ENCODE peak calls at places on chromosomes 12 and 14, in six cellular contexts. One of them, this sample, is unnamed.

GRCh38 chr12:482061-482460 is 22.3 kb downstream of the B4GALNT3 start:
- DNase-seq in SK-N-SH: no peak
- DNase-seq in K562: no peak
- DNase-seq in H1: no peak
- DNase-seq in GM12878: no peak
- DNase-seq in HepG2: no peak
- DNase-seq in this sample: no peak

GRCh38 chr14:72479471-72479931 is 414.4 kb downstream of the DPF3 start:
- DNase-seq in SK-N-SH: no peak
- DNase-seq in K562: no peak
- DNase-seq in H1: no peak
- DNase-seq in GM12878: peak
- DNase-seq in HepG2: no peak
- DNase-seq in this sample: no peak

GRCh38 chr12:15276088-15276698 is 46.1 kb upstream of the PTPRO start:
- DNase-seq in SK-N-SH: peak
- DNase-seq in K562: peak
- DNase-seq in H1: no peak
- DNase-seq in GM12878: no peak
- DNase-seq in HepG2: peak
- DNase-seq in this sample: no peak

GRCh38 chr12:52392465-52393007 is 7.1 kb upstream of the KRT84 start:
- DNase-seq in SK-N-SH: no peak
- DNase-seq in K562: no peak
- DNase-seq in H1: no peak
- DNase-seq in GM12878: no peak
- DNase-seq in HepG2: no peak
- DNase-seq in this sample: no peak

GRCh38 chr14:24674204-24674970 is 40.4 kb upstream of the GZMB start:
- DNase-seq in SK-N-SH: no peak
- DNase-seq in K562: no peak
- DNase-seq in H1: no peak
- DNase-seq in GM12878: no peak
- DNase-seq in HepG2: no peak
- DNase-seq in this sample: peak

GRCh38 chr12:46910830-46911229 is 85.0 kb upstream of the SLC38A4 start:
- DNase-seq in SK-N-SH: no peak
- DNase-seq in K562: no peak
- DNase-seq in H1: no peak
- DNase-seq in GM12878: no peak
- DNase-seq in HepG2: no peak
- DNase-seq in this sample: no peak

GRCh38 chr12:109777544-109777943 is 55.7 kb downstream of the TRPV4 start:
- DNase-seq in SK-N-SH: no peak
- DNase-seq in K562: peak
- DNase-seq in H1: no peak
- DNase-seq in GM12878: peak
- DNase-seq in HepG2: peak
- DNase-seq in this sample: peak

GRCh38 chr12:22729898-22730443 is 105.0 kb downstream of the ETNK1 start:
- DNase-seq in SK-N-SH: no peak
- DNase-seq in K562: no peak
- DNase-seq in H1: no peak
- DNase-seq in GM12878: no peak
- DNase-seq in HepG2: no peak
- DNase-seq in this sample: no peak

GRCh38 chr14:54920052-54920451 is 17.4 kb upstream of the GCH1 start:
- DNase-seq in SK-N-SH: no peak
- DNase-seq in K562: no peak
- DNase-seq in H1: no peak
- DNase-seq in GM12878: no peak
- DNase-seq in HepG2: no peak
- DNase-seq in this sample: no peak

GRCh38 chr12:108905725-108906124 is 25.8 kb downstream of the DAO start:
- DNase-seq in SK-N-SH: no peak
- DNase-seq in K562: no peak
- DNase-seq in H1: no peak
- DNase-seq in GM12878: no peak
- DNase-seq in HepG2: no peak
- DNase-seq in this sample: peak

GRCh38 chr12:111643428-111643826 is 42.3 kb downstream of the BRAP start:
- DNase-seq in SK-N-SH: no peak
- DNase-seq in K562: no peak
- DNase-seq in H1: no peak
- DNase-seq in GM12878: no peak
- DNase-seq in HepG2: no peak
- DNase-seq in this sample: no peak

GRCh38 chr14:32078794-32079663 is 1.9 kb downstream of the ARHGAP5 start:
- DNase-seq in SK-N-SH: no peak
- DNase-seq in K562: no peak
- DNase-seq in H1: no peak
- DNase-seq in GM12878: no peak
- DNase-seq in HepG2: peak
- DNase-seq in this sample: no peak

GRCh38 chr14:23547924-23548323 is 3.6 kb downstream of the ZFHX2 start:
- DNase-seq in SK-N-SH: no peak
- DNase-seq in K562: no peak
- DNase-seq in H1: no peak
- DNase-seq in GM12878: no peak
- DNase-seq in HepG2: no peak
- DNase-seq in this sample: no peak

GRCh38 chr14:83520837-83521236 is 1987.2 kb upstream of the SEL1L start:
- DNase-seq in SK-N-SH: peak
- DNase-seq in K562: no peak
- DNase-seq in H1: no peak
- DNase-seq in GM12878: no peak
- DNase-seq in HepG2: no peak
- DNase-seq in this sample: no peak

GRCh38 chr12:132560421-132560830 is 50.0 kb downstream of the LRCOL1 start:
- DNase-seq in SK-N-SH: peak
- DNase-seq in K562: peak
- DNase-seq in H1: no peak
- DNase-seq in GM12878: no peak
- DNase-seq in HepG2: no peak
- DNase-seq in this sample: peak

GRCh38 chr14:73996731-73997107 is 22.4 kb downstream of the ENTPD5 start:
- DNase-seq in SK-N-SH: no peak
- DNase-seq in K562: no peak
- DNase-seq in H1: no peak
- DNase-seq in GM12878: no peak
- DNase-seq in HepG2: peak
- DNase-seq in this sample: no peak

GRCh38 chr14:54364555-54365415 is 32.0 kb upstream of the CDKN3 start:
- DNase-seq in SK-N-SH: no peak
- DNase-seq in K562: no peak
- DNase-seq in H1: no peak
- DNase-seq in GM12878: no peak
- DNase-seq in HepG2: peak
- DNase-seq in this sample: no peak

GRCh38 chr12:50618864-50619609 is 114.3 kb downstream of the DIP2B start:
- DNase-seq in SK-N-SH: no peak
- DNase-seq in K562: no peak
- DNase-seq in H1: no peak
- DNase-seq in GM12878: no peak
- DNase-seq in HepG2: no peak
- DNase-seq in this sample: no peak

GRCh38 chr14:61547186-61548121 is 147.9 kb upstream of the HIF1A start:
- DNase-seq in SK-N-SH: no peak
- DNase-seq in K562: no peak
- DNase-seq in H1: no peak
- DNase-seq in GM12878: no peak
- DNase-seq in HepG2: no peak
- DNase-seq in this sample: no peak

GRCh38 chr12:102474438-102475064 is 5.8 kb downstream of the IGF1 start:
- DNase-seq in SK-N-SH: no peak
- DNase-seq in K562: peak
- DNase-seq in H1: no peak
- DNase-seq in GM12878: no peak
- DNase-seq in HepG2: no peak
- DNase-seq in this sample: no peak

GRCh38 chr14:54676822-54677708 is 110.1 kb downstream of the SAMD4A start:
- DNase-seq in SK-N-SH: peak
- DNase-seq in K562: no peak
- DNase-seq in H1: peak
- DNase-seq in GM12878: no peak
- DNase-seq in HepG2: no peak
- DNase-seq in this sample: no peak

GRCh38 chr12:28014196-28014595 is 41.7 kb upstream of the PTHLH start:
- DNase-seq in SK-N-SH: no peak
- DNase-seq in K562: no peak
- DNase-seq in H1: no peak
- DNase-seq in GM12878: no peak
- DNase-seq in HepG2: peak
- DNase-seq in this sample: no peak

GRCh38 chr14:44029933-44030332 is 477.1 kb downstream of the FSCB start:
- DNase-seq in SK-N-SH: no peak
- DNase-seq in K562: no peak
- DNase-seq in H1: no peak
- DNase-seq in GM12878: no peak
- DNase-seq in HepG2: no peak
- DNase-seq in this sample: no peak

GRCh38 chr12:130126023-130126432 is 36.2 kb upstream of the FZD10 start:
- DNase-seq in SK-N-SH: no peak
- DNase-seq in K562: no peak
- DNase-seq in H1: no peak
- DNase-seq in GM12878: no peak
- DNase-seq in HepG2: no peak
- DNase-seq in this sample: no peak

GRCh38 chr12:14554281-14555008 is 13.2 kb downstream of the PLBD1 start:
- DNase-seq in SK-N-SH: no peak
- DNase-seq in K562: no peak
- DNase-seq in H1: no peak
- DNase-seq in GM12878: no peak
- DNase-seq in HepG2: no peak
- DNase-seq in this sample: peak

GRCh38 chr12:16350682-16351081 is 3.2 kb downstream of the MGST1 start:
- DNase-seq in SK-N-SH: no peak
- DNase-seq in K562: no peak
- DNase-seq in H1: no peak
- DNase-seq in GM12878: no peak
- DNase-seq in HepG2: peak
- DNase-seq in this sample: peak

GRCh38 chr14:100825691-100826331 is at the start of gene MEG3:
- DNase-seq in SK-N-SH: no peak
- DNase-seq in K562: no peak
- DNase-seq in H1: no peak
- DNase-seq in GM12878: no peak
- DNase-seq in HepG2: no peak
- DNase-seq in this sample: no peak

DNA sequence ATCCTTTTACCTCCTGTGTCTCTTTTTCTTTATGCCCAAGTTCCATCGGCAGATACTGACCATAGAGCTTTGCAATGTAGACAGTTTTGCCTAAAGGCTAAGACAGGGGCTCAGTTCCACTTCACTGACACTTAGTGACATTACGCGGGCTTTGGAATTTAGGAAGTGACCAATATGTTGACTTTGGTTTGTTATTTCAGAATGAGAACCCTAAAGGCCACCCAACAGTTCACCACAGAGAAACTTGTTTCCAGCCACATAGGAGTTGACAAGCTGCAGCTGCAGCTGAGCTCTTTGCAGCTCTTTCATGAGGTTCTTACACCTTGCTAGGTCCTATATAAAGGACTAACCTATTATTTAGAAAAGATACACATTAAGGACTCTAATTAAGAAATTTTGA is 18.7 kb upstream of the KLRD1 start:
- DNase-seq in SK-N-SH: no peak
- DNase-seq in K562: no peak
- DNase-seq in H1: no peak
- DNase-seq in GM12878: no peak
- DNase-seq in HepG2: no peak
- DNase-seq in this sample: peak
- TF ChIP-seq GABPA in SK-N-SH: no peak
- TF ChIP-seq GABPA in K562: no peak
- TF ChIP-seq GABPA in H1: no peak
- TF ChIP-seq GABPA in GM12878: no peak
- TF ChIP-seq GABPA in HepG2: no peak
- TF ChIP-seq GABPA in this sample: no peak

DNA sequence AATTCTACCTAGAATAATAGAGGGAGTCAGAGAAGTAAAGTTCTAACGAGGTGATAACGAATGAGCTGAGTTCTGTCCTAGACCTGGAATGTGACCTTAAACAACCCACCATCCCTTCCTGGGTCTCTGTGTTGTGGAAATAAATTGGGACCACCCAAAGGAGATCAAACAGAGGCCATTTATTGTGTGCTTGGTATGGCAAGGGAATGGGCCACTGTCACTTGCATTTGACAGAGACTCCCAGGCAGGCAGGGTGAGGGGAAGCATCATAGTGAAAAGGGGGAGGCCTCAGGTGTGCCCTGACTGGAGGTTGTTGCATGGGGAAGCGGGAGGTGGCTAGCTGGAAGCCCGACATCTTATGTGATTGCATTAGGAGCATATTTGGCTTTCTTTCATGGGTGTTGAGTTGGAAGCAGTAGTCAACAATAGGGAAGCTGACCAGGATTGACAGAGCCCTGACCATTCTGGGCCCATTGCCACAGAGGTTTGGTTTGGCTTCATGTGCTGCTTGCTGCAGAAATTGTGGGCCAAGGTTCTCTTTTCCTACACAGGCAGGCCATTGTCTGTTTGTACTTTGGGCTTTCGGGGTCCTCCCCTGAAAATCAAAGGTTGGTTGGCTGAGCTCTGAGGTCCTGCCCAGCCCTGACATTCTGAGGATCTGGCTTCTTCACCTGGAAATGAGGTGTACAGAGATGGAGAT is 17.6 kb upstream of the FAM181A start:
- DNase-seq in SK-N-SH: no peak
- DNase-seq in K562: no peak
- DNase-seq in H1: no peak
- DNase-seq in GM12878: no peak
- DNase-seq in HepG2: peak
- DNase-seq in this sample: no peak
- TF ChIP-seq CTCF in SK-N-SH: no peak
- TF ChIP-seq CTCF in K562: no peak
- TF ChIP-seq CTCF in H1: no peak
- TF ChIP-seq CTCF in GM12878: no peak
- TF ChIP-seq CTCF in HepG2: no peak
- TF ChIP-seq CTCF in this sample: no peak

GRCh38 chr14:58560208-58560607 is 77.6 kb upstream of the DACT1 start:
- DNase-seq in SK-N-SH: no peak
- DNase-seq in K562: no peak
- DNase-seq in H1: no peak
- DNase-seq in GM12878: no peak
- DNase-seq in HepG2: no peak
- DNase-seq in this sample: no peak
- TF ChIP-seq GABPA in SK-N-SH: no peak
- TF ChIP-seq GABPA in K562: no peak
- TF ChIP-seq GABPA in H1: no peak
- TF ChIP-seq GABPA in GM12878: no peak
- TF ChIP-seq GABPA in HepG2: no peak
- TF ChIP-seq GABPA in this sample: no peak

DNA sequence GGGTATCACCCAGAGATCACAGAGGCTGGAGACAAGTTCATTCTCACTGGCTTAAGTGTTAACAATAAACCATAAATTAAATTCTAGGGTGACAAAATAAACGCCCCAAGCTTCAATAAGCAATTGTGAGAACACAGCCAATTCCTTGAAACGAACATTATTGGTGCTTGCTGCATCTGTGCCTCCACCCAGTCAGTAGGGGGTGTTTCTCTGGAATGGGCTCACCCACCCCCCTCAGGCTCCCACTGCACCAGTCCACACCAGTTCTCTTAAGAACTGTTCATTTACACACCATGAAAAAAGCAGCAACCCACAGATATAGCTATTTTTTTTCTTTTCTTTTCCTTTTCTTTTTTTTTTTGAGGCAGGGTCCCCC is 34.7 kb downstream of the CDC42BPB start:
- DNase-seq in SK-N-SH: peak
- DNase-seq in K562: no peak
- DNase-seq in H1: no peak
- DNase-seq in GM12878: no peak
- DNase-seq in HepG2: no peak
- DNase-seq in this sample: no peak
- TF ChIP-seq CTCF in SK-N-SH: no peak
- TF ChIP-seq CTCF in K562: no peak
- TF ChIP-seq CTCF in H1: no peak
- TF ChIP-seq CTCF in GM12878: no peak
- TF ChIP-seq CTCF in HepG2: no peak
- TF ChIP-seq CTCF in this sample: no peak